ENCODE peak calls at places on chromosomes 13 and 19, in ten cellular contexts. One of them, this sample, is unnamed.

GRCh38 chr19:46353730-46354528 is 7.0 kb downstream of the PPP5C start:
- DNase-seq in kidney epithelial cell: no peak
- DNase-seq in activated CD4-positive, alpha-beta T cell treated with anti-CD3 and anti-CD28 coated beads for 48 hours: no peak
- DNase-seq in thyroid gland: no peak
- DNase-seq in hepatocyte: no peak
- DNase-seq in T-helper 1 cell: no peak
- DNase-seq in neuronal stem cell: no peak
- DNase-seq in NCI-H1105 treated with DMSO at 0.1 percent for 48 hours: no peak
- DNase-seq in NCI-H2107: no peak
- DNase-seq in activated naive CD4-positive, alpha-beta T cell treated with anti-CD3 and anti-CD28 coated beads, Interleukin-2, amount 10 ng/mL, durations not matched to agents 7 days and 5 days: no peak
- DNase-seq in this sample: no peak

GRCh38 chr13:33218426-33218825 is 67.1 kb downstream of the STARD13 start:
- DNase-seq in activated naive CD4-positive, alpha-beta T cell treated with anti-CD3 and anti-CD28 coated beads, Interleukin-2, amount 10 ng/mL, durations not matched to agents 7 days and 5 days: no peak
- DNase-seq in activated CD4-positive, alpha-beta T cell treated with anti-CD3 and anti-CD28 coated beads for 48 hours: no peak
- DNase-seq in kidney epithelial cell: no peak
- DNase-seq in NCI-H2107: no peak
- DNase-seq in neuronal stem cell: no peak
- DNase-seq in NCI-H1105 treated with DMSO at 0.1 percent for 48 hours: no peak
- DNase-seq in hepatocyte: no peak
- DNase-seq in thyroid gland: no peak
- DNase-seq in T-helper 1 cell: no peak
- DNase-seq in this sample: no peak

GRCh38 chr13:111472559-111473460 is 152.4 kb downstream of the TEX29 start:
- DNase-seq in NCI-H1105 treated with DMSO at 0.1 percent for 48 hours: no peak
- DNase-seq in neuronal stem cell: no peak
- DNase-seq in activated CD4-positive, alpha-beta T cell treated with anti-CD3 and anti-CD28 coated beads for 48 hours: no peak
- DNase-seq in thyroid gland: no peak
- DNase-seq in T-helper 1 cell: no peak
- DNase-seq in NCI-H2107: no peak
- DNase-seq in hepatocyte: no peak
- DNase-seq in kidney epithelial cell: no peak
- DNase-seq in activated naive CD4-positive, alpha-beta T cell treated with anti-CD3 and anti-CD28 coated beads, Interleukin-2, amount 10 ng/mL, durations not matched to agents 7 days and 5 days: no peak
- DNase-seq in this sample: no peak

GRCh38 chr13:51832471-51833152 is 12.4 kb downstream of the TMEM272 start:
- DNase-seq in NCI-H1105 treated with DMSO at 0.1 percent for 48 hours: no peak
- DNase-seq in T-helper 1 cell: peak
- DNase-seq in hepatocyte: no peak
- DNase-seq in thyroid gland: peak
- DNase-seq in kidney epithelial cell: no peak
- DNase-seq in neuronal stem cell: no peak
- DNase-seq in activated naive CD4-positive, alpha-beta T cell treated with anti-CD3 and anti-CD28 coated beads, Interleukin-2, amount 10 ng/mL, durations not matched to agents 7 days and 5 days: peak
- DNase-seq in NCI-H2107: no peak
- DNase-seq in activated CD4-positive, alpha-beta T cell treated with anti-CD3 and anti-CD28 coated beads for 48 hours: peak
- DNase-seq in this sample: peak

GRCh38 chr13:76667551-76667950 is 218.7 kb downstream of the KCTD12 start:
- DNase-seq in T-helper 1 cell: no peak
- DNase-seq in activated CD4-positive, alpha-beta T cell treated with anti-CD3 and anti-CD28 coated beads for 48 hours: no peak
- DNase-seq in neuronal stem cell: no peak
- DNase-seq in NCI-H1105 treated with DMSO at 0.1 percent for 48 hours: no peak
- DNase-seq in kidney epithelial cell: no peak
- DNase-seq in NCI-H2107: no peak
- DNase-seq in activated naive CD4-positive, alpha-beta T cell treated with anti-CD3 and anti-CD28 coated beads, Interleukin-2, amount 10 ng/mL, durations not matched to agents 7 days and 5 days: no peak
- DNase-seq in hepatocyte: peak
- DNase-seq in thyroid gland: no peak
- DNase-seq in this sample: peak

GRCh38 chr19:17973759-17974158 is 6.9 kb downstream of the KCNN1 start:
- DNase-seq in neuronal stem cell: no peak
- DNase-seq in NCI-H2107: no peak
- DNase-seq in NCI-H1105 treated with DMSO at 0.1 percent for 48 hours: no peak
- DNase-seq in kidney epithelial cell: no peak
- DNase-seq in activated CD4-positive, alpha-beta T cell treated with anti-CD3 and anti-CD28 coated beads for 48 hours: no peak
- DNase-seq in activated naive CD4-positive, alpha-beta T cell treated with anti-CD3 and anti-CD28 coated beads, Interleukin-2, amount 10 ng/mL, durations not matched to agents 7 days and 5 days: no peak
- DNase-seq in T-helper 1 cell: no peak
- DNase-seq in thyroid gland: no peak
- DNase-seq in hepatocyte: no peak
- DNase-seq in this sample: no peak

GRCh38 chr13:75437582-75438318 is 44.2 kb downstream of the TBC1D4 start:
- DNase-seq in thyroid gland: no peak
- DNase-seq in T-helper 1 cell: no peak
- DNase-seq in NCI-H2107: no peak
- DNase-seq in kidney epithelial cell: no peak
- DNase-seq in hepatocyte: peak
- DNase-seq in activated naive CD4-positive, alpha-beta T cell treated with anti-CD3 and anti-CD28 coated beads, Interleukin-2, amount 10 ng/mL, durations not matched to agents 7 days and 5 days: no peak
- DNase-seq in NCI-H1105 treated with DMSO at 0.1 percent for 48 hours: no peak
- DNase-seq in neuronal stem cell: no peak
- DNase-seq in activated CD4-positive, alpha-beta T cell treated with anti-CD3 and anti-CD28 coated beads for 48 hours: no peak
- DNase-seq in this sample: peak

GRCh38 chr19:49552749-49553148 is 24.9 kb downstream of the RCN3 start:
- DNase-seq in kidney epithelial cell: no peak
- DNase-seq in activated naive CD4-positive, alpha-beta T cell treated with anti-CD3 and anti-CD28 coated beads, Interleukin-2, amount 10 ng/mL, durations not matched to agents 7 days and 5 days: peak
- DNase-seq in activated CD4-positive, alpha-beta T cell treated with anti-CD3 and anti-CD28 coated beads for 48 hours: peak
- DNase-seq in neuronal stem cell: no peak
- DNase-seq in NCI-H2107: no peak
- DNase-seq in thyroid gland: no peak
- DNase-seq in T-helper 1 cell: no peak
- DNase-seq in NCI-H1105 treated with DMSO at 0.1 percent for 48 hours: no peak
- DNase-seq in hepatocyte: no peak
- DNase-seq in this sample: no peak

GRCh38 chr19:38394488-38394887 is 6.0 kb downstream of the SPRED3 start:
- DNase-seq in T-helper 1 cell: peak
- DNase-seq in hepatocyte: peak
- DNase-seq in kidney epithelial cell: no peak
- DNase-seq in NCI-H2107: no peak
- DNase-seq in neuronal stem cell: no peak
- DNase-seq in thyroid gland: no peak
- DNase-seq in NCI-H1105 treated with DMSO at 0.1 percent for 48 hours: peak
- DNase-seq in activated CD4-positive, alpha-beta T cell treated with anti-CD3 and anti-CD28 coated beads for 48 hours: peak
- DNase-seq in activated naive CD4-positive, alpha-beta T cell treated with anti-CD3 and anti-CD28 coated beads, Interleukin-2, amount 10 ng/mL, durations not matched to agents 7 days and 5 days: peak
- DNase-seq in this sample: no peak

GRCh38 chr19:35468637-35469036 is 20.6 kb downstream of the FFAR2 start:
- DNase-seq in activated CD4-positive, alpha-beta T cell treated with anti-CD3 and anti-CD28 coated beads for 48 hours: peak
- DNase-seq in activated naive CD4-positive, alpha-beta T cell treated with anti-CD3 and anti-CD28 coated beads, Interleukin-2, amount 10 ng/mL, durations not matched to agents 7 days and 5 days: peak
- DNase-seq in hepatocyte: peak
- DNase-seq in NCI-H2107: no peak
- DNase-seq in kidney epithelial cell: no peak
- DNase-seq in thyroid gland: peak
- DNase-seq in NCI-H1105 treated with DMSO at 0.1 percent for 48 hours: peak
- DNase-seq in T-helper 1 cell: peak
- DNase-seq in neuronal stem cell: no peak
- DNase-seq in this sample: peak

GRCh38 chr13:52847682-52848432 is 583 bp downstream of the PCDH8 start:
- DNase-seq in thyroid gland: no peak
- DNase-seq in kidney epithelial cell: no peak
- DNase-seq in T-helper 1 cell: no peak
- DNase-seq in hepatocyte: no peak
- DNase-seq in activated naive CD4-positive, alpha-beta T cell treated with anti-CD3 and anti-CD28 coated beads, Interleukin-2, amount 10 ng/mL, durations not matched to agents 7 days and 5 days: no peak
- DNase-seq in neuronal stem cell: no peak
- DNase-seq in NCI-H2107: no peak
- DNase-seq in NCI-H1105 treated with DMSO at 0.1 percent for 48 hours: no peak
- DNase-seq in activated CD4-positive, alpha-beta T cell treated with anti-CD3 and anti-CD28 coated beads for 48 hours: no peak
- DNase-seq in this sample: no peak

GRCh38 chr13:31349156-31349555 is 149.4 kb downstream of the B3GLCT start:
- DNase-seq in NCI-H1105 treated with DMSO at 0.1 percent for 48 hours: no peak
- DNase-seq in T-helper 1 cell: no peak
- DNase-seq in activated naive CD4-positive, alpha-beta T cell treated with anti-CD3 and anti-CD28 coated beads, Interleukin-2, amount 10 ng/mL, durations not matched to agents 7 days and 5 days: no peak
- DNase-seq in NCI-H2107: no peak
- DNase-seq in activated CD4-positive, alpha-beta T cell treated with anti-CD3 and anti-CD28 coated beads for 48 hours: no peak
- DNase-seq in kidney epithelial cell: no peak
- DNase-seq in hepatocyte: no peak
- DNase-seq in thyroid gland: no peak
- DNase-seq in neuronal stem cell: no peak
- DNase-seq in this sample: no peak

GRCh38 chr13:98419786-98420559 is 156.9 kb downstream of the STK24 start:
- DNase-seq in NCI-H2107: no peak
- DNase-seq in activated CD4-positive, alpha-beta T cell treated with anti-CD3 and anti-CD28 coated beads for 48 hours: no peak
- DNase-seq in NCI-H1105 treated with DMSO at 0.1 percent for 48 hours: no peak
- DNase-seq in thyroid gland: no peak
- DNase-seq in activated naive CD4-positive, alpha-beta T cell treated with anti-CD3 and anti-CD28 coated beads, Interleukin-2, amount 10 ng/mL, durations not matched to agents 7 days and 5 days: no peak
- DNase-seq in neuronal stem cell: no peak
- DNase-seq in hepatocyte: no peak
- DNase-seq in kidney epithelial cell: no peak
- DNase-seq in T-helper 1 cell: no peak
- DNase-seq in this sample: no peak

GRCh38 chr13:54637377-54637776 is 1608.8 kb downstream of the OLFM4 start:
- DNase-seq in NCI-H2107: no peak
- DNase-seq in NCI-H1105 treated with DMSO at 0.1 percent for 48 hours: no peak
- DNase-seq in activated naive CD4-positive, alpha-beta T cell treated with anti-CD3 and anti-CD28 coated beads, Interleukin-2, amount 10 ng/mL, durations not matched to agents 7 days and 5 days: no peak
- DNase-seq in hepatocyte: peak
- DNase-seq in neuronal stem cell: peak
- DNase-seq in kidney epithelial cell: peak
- DNase-seq in thyroid gland: no peak
- DNase-seq in T-helper 1 cell: no peak
- DNase-seq in activated CD4-positive, alpha-beta T cell treated with anti-CD3 and anti-CD28 coated beads for 48 hours: no peak
- DNase-seq in this sample: peak

GRCh38 chr19:2514981-2515518 is 39.1 kb downstream of the GADD45B start:
- DNase-seq in hepatocyte: no peak
- DNase-seq in NCI-H1105 treated with DMSO at 0.1 percent for 48 hours: no peak
- DNase-seq in activated CD4-positive, alpha-beta T cell treated with anti-CD3 and anti-CD28 coated beads for 48 hours: no peak
- DNase-seq in thyroid gland: no peak
- DNase-seq in neuronal stem cell: no peak
- DNase-seq in NCI-H2107: no peak
- DNase-seq in kidney epithelial cell: no peak
- DNase-seq in activated naive CD4-positive, alpha-beta T cell treated with anti-CD3 and anti-CD28 coated beads, Interleukin-2, amount 10 ng/mL, durations not matched to agents 7 days and 5 days: no peak
- DNase-seq in T-helper 1 cell: no peak
- DNase-seq in this sample: no peak

GRCh38 chr13:73657821-73658540 is 476.2 kb downstream of the KLF12 start:
- DNase-seq in T-helper 1 cell: no peak
- DNase-seq in neuronal stem cell: no peak
- DNase-seq in NCI-H1105 treated with DMSO at 0.1 percent for 48 hours: no peak
- DNase-seq in hepatocyte: no peak
- DNase-seq in NCI-H2107: no peak
- DNase-seq in activated CD4-positive, alpha-beta T cell treated with anti-CD3 and anti-CD28 coated beads for 48 hours: no peak
- DNase-seq in thyroid gland: peak
- DNase-seq in activated naive CD4-positive, alpha-beta T cell treated with anti-CD3 and anti-CD28 coated beads, Interleukin-2, amount 10 ng/mL, durations not matched to agents 7 days and 5 days: no peak
- DNase-seq in kidney epithelial cell: no peak
- DNase-seq in this sample: peak

GRCh38 chr13:75749407-75749806 is 113.3 kb downstream of the LMO7 start:
- DNase-seq in NCI-H1105 treated with DMSO at 0.1 percent for 48 hours: peak
- DNase-seq in activated naive CD4-positive, alpha-beta T cell treated with anti-CD3 and anti-CD28 coated beads, Interleukin-2, amount 10 ng/mL, durations not matched to agents 7 days and 5 days: no peak
- DNase-seq in neuronal stem cell: no peak
- DNase-seq in thyroid gland: peak
- DNase-seq in NCI-H2107: peak
- DNase-seq in hepatocyte: no peak
- DNase-seq in kidney epithelial cell: no peak
- DNase-seq in activated CD4-positive, alpha-beta T cell treated with anti-CD3 and anti-CD28 coated beads for 48 hours: no peak
- DNase-seq in T-helper 1 cell: no peak
- DNase-seq in this sample: peak

This sample was measured in fibroblast of pulmonary artery.